ENCODE peak calls at places on chromosomes 7 and 10, in seven cellular contexts. G is Panc1, A is mammary epithelial cell, P is transverse colon, R is left ventricle myocardium inferior, M is OCI-LY7, B is spleen. Q is an unnamed sample. For H3K4me1 and H3K9me3, the result is how much of the 10 kb centered on the place peaks cover.

GRCh38 chr7:33050425-33051318 is 11.9 kb downstream of the NT5C3A start:
- DNase-seq in G (no peak), A (peak), P (no peak), R (no peak), M (peak), B (no peak), Q (no peak)

GRCh38 chr10:77034795-77035194 is 602.8 kb downstream of the KCNMA1 start:
- DNase-seq in G (no peak), A (peak), P (no peak), R (no peak), M (no peak), B (no peak), Q (no peak)

GRCh38 chr7:27210441-27211083 is 10.7 kb upstream of the HOXA13 start:
- DNase-seq in G (no peak), A (peak), P (peak), R (no peak), M (peak), B (peak), Q (no peak)

GRCh38 chr7:2505401-2505800 is 14.2 kb upstream of the LFNG start:
- DNase-seq in G (no peak), A (no peak), P (no peak), R (no peak), M (no peak), B (no peak), Q (no peak)

GRCh38 chr10:128880221-128880620 is 586.8 kb upstream of the MGMT start:
- DNase-seq in G (no peak), A (no peak), P (no peak), R (no peak), M (no peak), B (no peak), Q (no peak)

GRCh38 chr7:54885285-54885684 is 126.3 kb upstream of the SEC61G start:
- DNase-seq in G (no peak), A (no peak), P (no peak), R (no peak), M (no peak), B (no peak), Q (no peak)

GRCh38 chr10:61286695-61287094 is 166.5 kb downstream of the TMEM26 start:
- DNase-seq in G (no peak), A (no peak), P (no peak), R (no peak), M (peak), B (no peak), Q (no peak)

GRCh38 chr7:50721661-50722259 is 60.9 kb downstream of the GRB10 start:
- DNase-seq in G (no peak), A (no peak), P (peak), R (peak), M (no peak), B (peak), Q (no peak)

GRCh38 chr10:46305986-46306385 is 19.2 kb downstream of the ANTXRL start:
- DNase-seq in G (no peak), A (no peak), P (no peak), R (no peak), M (no peak), B (no peak), Q (no peak)

GRCh38 chr10:688621-689426 is 644 bp downstream of the DIP2C start:
- DNase-seq in G (no peak), A (peak), P (peak), R (peak), M (no peak), B (no peak), Q (no peak)

GRCh38 chr7:4202154-4202553 is 479.9 kb upstream of the FOXK1 start:
- DNase-seq in G (no peak), A (no peak), P (no peak), R (no peak), M (no peak), B (no peak), Q (no peak)

GRCh38 chr7:158561659-158562058 is 26.0 kb downstream of the PTPRN2 start:
- DNase-seq in G (no peak), A (no peak), P (no peak), R (no peak), M (no peak), B (no peak), Q (no peak)

GRCh38 chr7:96747413-96747940 is 37.8 kb upstream of the SEM1 start:
- DNase-seq in G (no peak), A (no peak), P (no peak), R (no peak), M (no peak), B (no peak), Q (no peak)

GRCh38 chr7:88034083-88034695 is 100.1 kb downstream of the ADAM22 start:
- DNase-seq in G (no peak), A (no peak), P (no peak), R (no peak), M (no peak), B (no peak), Q (no peak)

GRCh38 chr7:34064511-34065158 is 159.3 kb downstream of the BMPER start:
- DNase-seq in G (no peak), A (no peak), P (no peak), R (no peak), M (no peak), B (no peak), Q (no peak)

GRCh38 chr10:128018236-128018635 is 108.0 kb downstream of the MKI67 start:
- DNase-seq in G (no peak), A (no peak), P (no peak), R (no peak), M (no peak), B (no peak), Q (no peak)

GRCh38 chr10:132392184-132392800 is 4.7 kb upstream of the PWWP2B start:
- DNase-seq in G (no peak), A (no peak), P (peak), R (no peak), M (no peak), B (peak), Q (no peak)

GRCh38 chr7:133354546-133355324 is 101.9 kb downstream of the EXOC4 start:
- DNase-seq in G (no peak), A (peak), P (no peak), R (no peak), M (no peak), B (no peak), Q (no peak)

GRCh38 chr10:116998172-116998571 is 6.8 kb downstream of the SHTN1 start:
- DNase-seq in G (no peak), A (no peak), P (no peak), R (no peak), M (no peak), B (no peak), Q (no peak)

GRCh38 chr10:118966131-118967125 is 63.1 kb upstream of the NANOS1 start:
- DNase-seq in G (no peak), A (no peak), P (no peak), R (peak), M (no peak), B (no peak), Q (no peak)

GRCh38 chr10:124708922-124709520 is 35.2 kb downstream of the FAM53B start:
- DNase-seq in G (no peak), A (no peak), P (no peak), R (no peak), M (no peak), B (peak), Q (no peak)

GRCh38 chr10:103921750-103922195 is 3.8 kb upstream of the STN1 start:
- DNase-seq in G (no peak), A (peak), P (peak), R (no peak), M (peak), B (no peak), Q (no peak)

GRCh38 chr7:78510580-78511188 is 712.1 kb downstream of the PHTF2 start:
- DNase-seq in G (peak), A (peak), P (peak), R (no peak), M (peak), B (no peak), Q (no peak)

GRCh38 chr10:75466886-75467285 is 35.5 kb downstream of the LRMDA start:
- DNase-seq in G (no peak), A (peak), P (no peak), R (no peak), M (no peak), B (no peak), Q (no peak)

GRCh38 chr7:117019786-117020604 is 66.7 kb downstream of the ST7 start:
- DNase-seq in G (peak), A (peak), P (peak), R (peak), M (no peak), B (peak), Q (peak)

DNA sequence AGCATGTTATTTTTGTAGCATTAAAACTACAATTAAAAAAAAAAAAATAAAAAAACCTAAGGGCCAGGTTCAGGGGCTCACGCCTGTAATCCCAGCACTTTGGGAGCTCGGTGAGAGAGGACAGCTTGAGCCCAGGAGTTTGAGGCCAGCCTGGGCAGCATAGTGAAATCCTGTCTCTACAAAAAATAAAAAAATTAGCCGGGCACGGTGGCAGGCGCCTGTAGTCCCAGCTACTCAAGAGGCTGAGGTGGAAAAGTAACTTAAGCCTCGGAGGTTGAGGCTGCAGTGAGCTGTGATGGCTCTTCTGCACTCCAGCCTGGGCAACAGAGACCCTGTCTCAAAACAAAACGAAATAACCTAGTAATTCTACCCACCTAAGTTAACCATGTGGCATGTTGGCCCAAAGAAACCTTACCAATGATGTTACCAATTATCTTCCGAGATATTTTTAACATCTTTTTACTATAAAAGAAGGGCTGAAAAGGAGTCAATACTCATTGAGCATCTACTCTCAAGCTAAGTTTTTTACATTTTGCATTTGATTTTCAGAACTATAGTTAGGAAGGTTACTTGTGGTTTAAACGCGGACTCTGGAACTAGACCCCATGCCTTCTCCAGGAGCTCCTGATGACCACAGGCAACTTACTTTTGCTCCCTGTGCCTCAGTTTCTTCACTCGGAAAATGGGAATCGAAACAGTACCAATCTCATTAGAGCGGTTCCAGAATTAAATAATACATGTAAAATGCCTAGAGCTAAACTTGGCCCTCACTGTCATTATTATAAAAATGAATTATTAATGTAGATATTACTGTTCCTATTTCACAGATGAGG is 1.4 kb downstream of the ITGB1 start:
- DNase-seq in G (no peak), A (peak), P (no peak), R (no peak), M (no peak), B (peak), Q (no peak)
- H3K4me1 ChIP-seq in G (under half), A (under half), P (half or more), R (half or more), M (half or more), B (under half), Q (half or more)

GRCh38 chr7:130353196-130353595 is 8.6 kb downstream of the CPA5 start:
- DNase-seq in G (no peak), A (no peak), P (no peak), R (no peak), M (no peak), B (no peak), Q (no peak)
- TF ChIP-seq CTCF in G (no peak), A (no peak), P (no peak), R (no peak), M (no peak), B (no peak), Q (no peak)

DNA sequence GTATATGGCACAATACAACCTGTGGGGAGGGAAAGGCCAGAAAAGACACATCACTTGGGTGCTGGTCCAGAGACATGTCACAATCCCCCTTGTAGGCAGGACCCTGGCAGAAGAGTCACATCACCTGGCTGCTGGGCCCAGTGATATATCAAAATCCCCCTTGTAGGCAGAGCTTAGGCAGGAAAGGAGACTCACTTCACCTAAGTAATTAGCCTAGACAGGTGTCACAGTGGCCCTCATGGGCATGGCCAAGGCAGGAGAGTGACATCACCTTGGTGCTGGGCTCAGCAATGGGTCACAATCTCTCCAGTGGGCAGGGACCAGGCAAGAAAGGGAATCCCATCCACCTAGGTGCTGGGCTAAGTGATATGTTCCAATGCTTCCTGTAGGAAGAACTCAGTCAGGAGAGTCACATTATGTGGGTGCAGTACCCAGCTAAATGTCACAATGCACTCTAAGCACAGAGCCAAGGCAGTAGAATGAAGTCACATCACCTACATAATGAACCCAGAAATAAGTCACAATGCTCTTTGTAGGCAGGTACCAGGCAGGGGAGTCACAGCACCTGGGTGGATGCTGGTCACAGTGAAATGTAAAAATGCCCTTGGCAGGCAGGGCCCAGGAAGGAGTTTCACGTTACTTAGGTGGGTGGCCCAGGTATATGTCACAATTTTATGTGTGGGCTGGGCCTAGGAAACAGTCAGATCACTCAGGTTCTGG is 18.9 kb upstream of the ZNF736 start:
- DNase-seq in G (no peak), A (no peak), P (no peak), R (no peak), M (no peak), B (no peak), Q (peak)
- H3K9me3 ChIP-seq in G (under half), A (under half), P (under half), R (under half), M (under half), B (under half), Q (under half)

DNA sequence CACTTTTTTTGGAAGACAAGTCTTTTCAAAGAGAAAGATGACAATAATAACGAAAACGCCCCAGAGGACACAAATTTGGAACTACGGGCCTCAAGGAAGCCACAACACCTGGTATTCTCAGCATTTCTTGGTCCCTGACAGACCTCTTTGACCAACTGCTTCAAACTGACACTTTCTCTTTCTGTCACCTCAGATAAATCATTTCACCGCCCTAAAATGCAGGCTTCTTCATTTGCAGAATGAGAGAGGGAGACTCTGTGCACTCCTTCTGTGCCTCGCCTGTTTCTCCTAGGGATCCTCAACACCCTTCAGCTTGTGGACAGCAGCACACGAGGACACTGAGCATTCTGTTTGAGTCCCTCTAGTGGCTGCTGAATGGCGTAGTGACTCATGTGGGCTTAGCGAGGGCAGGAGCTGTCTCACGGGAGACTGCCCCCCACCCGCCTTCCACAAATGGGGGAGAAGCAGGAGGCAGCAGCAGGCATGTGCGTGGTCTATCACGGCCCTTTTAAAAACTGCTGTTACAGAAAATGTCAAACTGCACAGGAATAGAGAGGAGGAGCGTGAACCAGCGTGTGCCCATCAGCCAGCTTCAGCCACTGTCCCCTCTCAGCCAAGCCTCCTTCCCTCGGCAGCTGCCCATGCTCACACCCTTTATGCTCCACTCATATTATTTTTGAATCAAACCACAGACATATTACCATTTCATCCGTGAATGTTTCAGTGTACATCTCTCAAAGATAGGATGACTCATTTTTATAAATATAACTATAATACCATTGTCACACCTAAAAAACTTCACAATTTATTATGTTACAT is 41.4 kb downstream of the GSDME start:
- DNase-seq in G (peak), A (no peak), P (no peak), R (no peak), M (peak), B (peak), Q (peak)
- H3K4me1 ChIP-seq in G (under half), A (under half), P (under half), R (under half), M (half or more), B (under half), Q (under half)